ENCODE peak calls at places on chromosomes 1 and 21, in five cellular contexts. I is T-cell, J is osteocyte, P is hippocampal formation, F is EL. X is an unnamed sample.

GRCh38 chr1:25103180-25103790 is 129.0 kb downstream of the SYF2 start:
- DNase-seq in I (no peak), J (no peak), P (no peak), F (no peak), X (no peak)

GRCh38 chr1:187999973-188000372 is 1171.2 kb downstream of the PLA2G4A start:
- DNase-seq in I (no peak), J (no peak), P (no peak), F (no peak), X (no peak)

GRCh38 chr21:45886610-45887026 is 95.0 kb upstream of the COL6A1 start:
- DNase-seq in I (peak), J (no peak), P (no peak), F (no peak), X (peak)

GRCh38 chr1:150008699-150009098 is 1.8 kb downstream of the OTUD7B start:
- DNase-seq in I (no peak), J (no peak), P (no peak), F (no peak), X (peak)

GRCh38 chr1:187460093-187460492 is 631.3 kb downstream of the PLA2G4A start:
- DNase-seq in I (no peak), J (no peak), P (no peak), F (no peak), X (no peak)

GRCh38 chr1:181918893-181919728 is 142.4 kb downstream of the ZNF648 start:
- DNase-seq in I (no peak), J (no peak), P (no peak), F (no peak), X (no peak)

GRCh38 chr1:159940006-159940620 is 5.3 kb downstream of the IGSF9 start:
- DNase-seq in I (no peak), J (no peak), P (no peak), F (no peak), X (peak)

GRCh38 chr1:241375906-241376305 is 18.9 kb upstream of the RGS7 start:
- DNase-seq in I (no peak), J (no peak), P (no peak), F (peak), X (no peak)

GRCh38 chr1:246639732-246640131 is 73.5 kb downstream of the CNST start:
- DNase-seq in I (no peak), J (no peak), P (no peak), F (no peak), X (no peak)

GRCh38 chr1:82586473-82586872 is 785.7 kb downstream of the ADGRL2 start:
- DNase-seq in I (no peak), J (no peak), P (no peak), F (no peak), X (no peak)

GRCh38 chr1:39317111-39317510 is 112.6 kb downstream of the MACF1 start:
- DNase-seq in I (no peak), J (no peak), P (no peak), F (no peak), X (no peak)

GRCh38 chr1:30732277-30732996 is 9.1 kb upstream of the MATN1 start:
- DNase-seq in I (no peak), J (no peak), P (no peak), F (peak), X (no peak)

GRCh38 chr1:2233997-2234761 is 6.1 kb downstream of the SKI start:
- DNase-seq in I (peak), J (peak), P (peak), F (peak), X (peak)

GRCh38 chr1:89670168-89670567 is 37.2 kb downstream of the LRRC8C start:
- DNase-seq in I (no peak), J (no peak), P (no peak), F (no peak), X (no peak)

GRCh38 chr1:8567146-8567545 is 249.2 kb downstream of the SLC45A1 start:
- DNase-seq in I (no peak), J (no peak), P (no peak), F (no peak), X (no peak)

GRCh38 chr1:165542015-165542631 is 1.7 kb upstream of the LRRC52 start:
- DNase-seq in I (no peak), J (no peak), P (no peak), F (no peak), X (no peak)

GRCh38 chr1:53137729-53138128 is 4.7 kb downstream of the SLC1A7 start:
- DNase-seq in I (no peak), J (no peak), P (no peak), F (no peak), X (no peak)

GRCh38 chr1:172360511-172360910 is 60.0 kb upstream of the C1orf105 start:
- DNase-seq in I (no peak), J (no peak), P (no peak), F (no peak), X (peak)

GRCh38 chr1:31658721-31659120 is 14.0 kb upstream of the PEF1 start:
- DNase-seq in I (no peak), J (no peak), P (no peak), F (peak), X (no peak)

GRCh38 chr21:17513214-17514123 is 626 bp downstream of the CXADR start:
- DNase-seq in I (peak), J (no peak), P (peak), F (peak), X (peak)

X was measured in Caco-2.